ENCODE peak calls at places on chromosomes 3 and 15, in eight cellular contexts. M, Q, I, O, Y, E, H and K are unnamed samples. For H3K4me1 and H3K27me3, the result is how much of the 10 kb centered on the place peaks cover.

GRCh38 chr3:31533169-31533870 is 595 bp downstream of the STT3B start:
- DNase-seq in M (peak), Q (peak), I (peak), O (peak), Y (peak), E (no peak), H (no peak), K (no peak)

GRCh38 chr3:100882571-100882981 is 110.6 kb downstream of the ABI3BP start:
- DNase-seq in M (no peak), Q (no peak), I (no peak), O (no peak), Y (peak), E (no peak), H (no peak), K (no peak)

GRCh38 chr15:90351479-90352108 is 490 bp upstream of the ZNF774 start:
- DNase-seq in M (no peak), Q (no peak), I (no peak), O (no peak), Y (peak), E (no peak), H (no peak), K (no peak)

GRCh38 chr3:124261301-124261700 is 269.4 kb upstream of the ROPN1 start:
- DNase-seq in M (no peak), Q (no peak), I (no peak), O (no peak), Y (no peak), E (no peak), H (no peak), K (no peak)

GRCh38 chr15:52247032-52247431 is 48.6 kb downstream of the MYO5C start:
- DNase-seq in M (peak), Q (no peak), I (no peak), O (no peak), Y (no peak), E (no peak), H (no peak), K (no peak)

GRCh38 chr3:190384241-190384863 is 3.6 kb upstream of the CLDN16 start:
- DNase-seq in M (peak), Q (peak), I (no peak), O (peak), Y (peak), E (peak), H (peak), K (no peak)

GRCh38 chr15:40458495-40459371 is 12.1 kb upstream of the CHST14 start:
- DNase-seq in M (no peak), Q (no peak), I (no peak), O (no peak), Y (no peak), E (no peak), H (no peak), K (no peak)

GRCh38 chr3:150372320-150373118 is 35.6 kb upstream of the TSC22D2 start:
- DNase-seq in M (no peak), Q (no peak), I (no peak), O (no peak), Y (no peak), E (no peak), H (no peak), K (no peak)

GRCh38 chr15:47987908-47988532 is 132.8 kb upstream of the SLC24A5 start:
- DNase-seq in M (no peak), Q (no peak), I (no peak), O (no peak), Y (peak), E (peak), H (peak), K (no peak)

GRCh38 chr15:29110176-29110575 is 159.4 kb downstream of the NSMCE3 start:
- DNase-seq in M (no peak), Q (no peak), I (no peak), O (no peak), Y (no peak), E (no peak), H (no peak), K (no peak)

GRCh38 chr3:129120254-129121004 is 1.2 kb downstream of the RAB43 start:
- DNase-seq in M (peak), Q (peak), I (peak), O (peak), Y (peak), E (peak), H (peak), K (peak)

GRCh38 chr15:73809728-73810501 is 56.8 kb upstream of the INSYN1 start:
- DNase-seq in M (no peak), Q (no peak), I (no peak), O (no peak), Y (no peak), E (no peak), H (no peak), K (no peak)

GRCh38 chr15:34754674-34755418 is at the start of gene GJD2:
- DNase-seq in M (no peak), Q (no peak), I (no peak), O (no peak), Y (peak), E (no peak), H (no peak), K (no peak)

GRCh38 chr3:141302364-141303141 is 65.8 kb upstream of the ZBTB38 start:
- DNase-seq in M (no peak), Q (no peak), I (no peak), O (no peak), Y (no peak), E (no peak), H (no peak), K (no peak)

GRCh38 chr3:27500051-27500450 is 15.9 kb upstream of the SLC4A7 start:
- DNase-seq in M (no peak), Q (no peak), I (no peak), O (no peak), Y (no peak), E (no peak), H (no peak), K (no peak)

GRCh38 chr3:181919375-181919774 is 207.7 kb downstream of the SOX2 start:
- DNase-seq in M (no peak), Q (no peak), I (no peak), O (no peak), Y (no peak), E (no peak), H (no peak), K (no peak)

GRCh38 chr3:41418961-41419691 is 219.8 kb downstream of the CTNNB1 start:
- DNase-seq in M (no peak), Q (no peak), I (no peak), O (no peak), Y (peak), E (peak), H (no peak), K (no peak)

GRCh38 chr3:141456328-141456689 is 30.5 kb upstream of the RASA2 start:
- DNase-seq in M (no peak), Q (no peak), I (no peak), O (no peak), Y (no peak), E (no peak), H (no peak), K (no peak)

GRCh38 chr3:149572796-149573414 is 84.9 kb downstream of the WWTR1 start:
- DNase-seq in M (no peak), Q (no peak), I (no peak), O (no peak), Y (no peak), E (no peak), H (no peak), K (no peak)

GRCh38 chr3:122469659-122470058 is 45.1 kb downstream of the KPNA1 start:
- DNase-seq in M (no peak), Q (no peak), I (no peak), O (no peak), Y (no peak), E (no peak), H (no peak), K (no peak)

GRCh38 chr3:157131861-157132260 is 28.1 kb downstream of the CCNL1 start:
- DNase-seq in M (no peak), Q (no peak), I (no peak), O (no peak), Y (no peak), E (no peak), H (no peak), K (no peak)

GRCh38 chr3:42020681-42021307 is 58.9 kb upstream of the ULK4 start:
- DNase-seq in M (no peak), Q (no peak), I (no peak), O (no peak), Y (no peak), E (no peak), H (no peak), K (no peak)

GRCh38 chr3:186530415-186530814 is 13.8 kb downstream of the CRYGS start:
- DNase-seq in M (no peak), Q (no peak), I (no peak), O (no peak), Y (no peak), E (no peak), H (no peak), K (no peak)
- H3K4me1 ChIP-seq in M (under half), Q (under half), I (under half), O (under half), Y (under half), E (under half), H (half or more), K (under half)

DNA sequence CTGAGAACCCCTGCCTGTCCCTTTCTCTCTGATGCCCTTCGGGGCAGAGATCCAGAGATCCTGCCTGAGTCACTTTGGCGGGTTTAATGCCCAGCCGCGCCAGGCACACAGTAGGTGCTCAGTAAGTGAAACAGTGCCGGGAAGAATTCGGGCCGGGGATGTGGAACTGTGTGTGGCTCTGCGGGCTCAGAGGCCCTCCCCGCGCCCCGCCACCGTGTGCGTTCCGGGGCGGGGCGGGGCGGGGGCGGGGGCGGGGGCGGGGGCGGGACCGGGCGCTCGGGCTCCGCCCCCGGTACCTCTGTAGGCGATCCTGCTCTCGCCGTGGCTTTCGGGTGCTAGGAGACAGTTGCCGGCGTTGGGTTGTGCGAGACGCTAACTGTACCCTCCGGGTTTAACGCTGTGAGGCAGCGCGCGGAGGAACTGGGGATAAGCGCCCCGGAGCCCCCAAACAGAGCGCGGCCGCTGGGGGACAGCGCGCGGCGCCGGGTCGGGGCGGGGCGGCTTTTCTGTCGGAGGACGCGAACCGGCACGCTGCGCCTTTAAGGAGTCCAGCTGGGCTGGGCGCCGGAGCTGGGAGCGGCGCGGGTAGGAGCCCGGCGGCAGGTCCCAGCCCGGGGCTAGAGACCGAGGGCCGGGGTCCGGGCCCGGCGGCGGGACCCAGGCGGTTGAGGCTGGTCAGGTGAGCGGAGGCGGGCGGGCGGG is at the start of gene ABHD6:
- DNase-seq in M (peak), Q (peak), I (peak), O (peak), Y (peak), E (no peak), H (no peak), K (no peak)
- TF ChIP-seq POLR2AphosphoS5 in M (peak), Q (peak), I (peak), O (peak), Y (peak), E (no peak), H (no peak), K (peak)

GRCh38 chr15:68441045-68441743 is 9.2 kb upstream of the ITGA11 start:
- DNase-seq in M (no peak), Q (no peak), I (no peak), O (no peak), Y (no peak), E (no peak), H (no peak), K (peak)
- H3K27me3 ChIP-seq in M (under half), Q (under half), I (under half), O (under half), Y (under half), E (under half), H (under half), K (under half)

DNA sequence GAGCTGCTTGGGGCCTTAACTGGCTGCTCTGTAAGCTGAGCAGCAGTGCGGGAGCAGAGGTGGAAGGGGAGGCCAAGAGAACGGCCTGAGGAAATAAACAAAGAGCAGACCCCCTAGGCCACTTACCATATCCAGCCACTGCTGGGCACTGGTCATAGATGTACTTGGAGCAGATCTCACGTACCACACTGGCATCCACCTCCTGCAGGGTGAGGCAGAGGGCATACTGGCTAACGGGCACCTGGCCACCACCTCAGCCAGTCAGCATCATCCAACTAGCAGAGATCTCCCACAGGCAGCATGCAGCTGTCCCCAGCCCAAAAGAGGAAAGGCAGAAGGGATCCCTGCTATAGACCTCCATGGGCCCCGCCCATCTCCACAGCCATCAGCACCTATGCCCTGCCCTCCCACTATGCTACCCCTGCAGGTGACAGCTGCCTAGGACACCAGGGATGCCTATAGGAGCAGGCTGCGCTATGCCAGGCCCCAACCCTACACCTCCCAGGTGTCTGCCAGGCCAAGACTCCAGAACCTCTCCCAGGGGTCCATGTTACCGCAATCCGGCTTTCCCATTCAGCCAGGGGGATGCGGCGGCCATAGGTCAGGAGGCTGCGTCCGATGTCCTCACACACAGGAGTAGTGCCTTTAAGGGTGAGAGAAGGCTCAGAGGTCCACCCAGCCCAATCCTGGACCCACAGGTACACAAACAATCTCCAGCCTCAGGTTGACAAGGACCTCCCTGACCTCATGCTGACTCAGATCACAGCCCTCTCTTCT is 4.6 kb upstream of the COL7A1 start:
- DNase-seq in M (no peak), Q (no peak), I (no peak), O (no peak), Y (no peak), E (no peak), H (no peak), K (no peak)
- H3K4me1 ChIP-seq in M (under half), Q (under half), I (under half), O (under half), Y (under half), E (under half), H (under half), K (half or more)

DNA sequence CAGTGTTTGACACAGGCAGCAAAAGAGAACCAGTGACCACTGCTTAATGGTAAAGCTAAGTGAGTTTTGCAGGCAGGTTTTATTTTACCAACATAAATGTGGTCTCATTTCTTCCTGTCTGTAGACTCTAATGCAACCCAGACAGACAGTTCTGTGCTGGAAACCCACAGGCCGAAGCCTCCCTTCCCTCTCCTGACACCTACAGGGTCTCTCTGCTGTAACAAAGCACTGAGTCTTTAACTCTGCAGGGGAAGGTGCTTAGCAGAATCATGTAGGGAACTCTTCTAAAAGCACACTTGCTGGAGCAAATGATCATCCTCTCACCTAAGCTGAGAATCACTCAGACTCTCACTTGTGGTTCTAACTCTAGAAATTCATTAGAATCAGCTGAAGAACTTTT is 200.3 kb downstream of the KBTBD8 start:
- DNase-seq in M (no peak), Q (no peak), I (no peak), O (no peak), Y (peak), E (no peak), H (no peak), K (no peak)
- TF ChIP-seq POLR2AphosphoS5 in M (no peak), Q (no peak), I (no peak), O (no peak), Y (no peak), E (no peak), H (no peak), K (no peak)

GRCh38 chr3:193132923-193133463 is 108.0 kb upstream of the PLAAT1 start:
- DNase-seq in M (no peak), Q (no peak), I (no peak), O (no peak), Y (no peak), E (no peak), H (no peak), K (no peak)

GRCh38 chr3:193124861-193125260 is 116.2 kb upstream of the PLAAT1 start:
- DNase-seq in M (no peak), Q (no peak), I (no peak), O (no peak), Y (no peak), E (no peak), H (no peak), K (no peak)

GRCh38 chr3:193130576-193130975 is 110.4 kb upstream of the PLAAT1 start:
- DNase-seq in M (no peak), Q (no peak), I (no peak), O (no peak), Y (no peak), E (no peak), H (no peak), K (no peak)

GRCh38 chr3:193132247-193132646 is 108.8 kb upstream of the PLAAT1 start:
- DNase-seq in M (no peak), Q (no peak), I (no peak), O (no peak), Y (no peak), E (no peak), H (no peak), K (no peak)

GRCh38 chr3:193129607-193130006 is 111.4 kb upstream of the PLAAT1 start:
- DNase-seq in M (no peak), Q (no peak), I (no peak), O (no peak), Y (peak), E (no peak), H (no peak), K (no peak)
- H3K27me3 ChIP-seq in M (under half), Q (under half), I (under half), O (under half), Y (under half), E (under half), H (under half), K (under half)

DNA sequence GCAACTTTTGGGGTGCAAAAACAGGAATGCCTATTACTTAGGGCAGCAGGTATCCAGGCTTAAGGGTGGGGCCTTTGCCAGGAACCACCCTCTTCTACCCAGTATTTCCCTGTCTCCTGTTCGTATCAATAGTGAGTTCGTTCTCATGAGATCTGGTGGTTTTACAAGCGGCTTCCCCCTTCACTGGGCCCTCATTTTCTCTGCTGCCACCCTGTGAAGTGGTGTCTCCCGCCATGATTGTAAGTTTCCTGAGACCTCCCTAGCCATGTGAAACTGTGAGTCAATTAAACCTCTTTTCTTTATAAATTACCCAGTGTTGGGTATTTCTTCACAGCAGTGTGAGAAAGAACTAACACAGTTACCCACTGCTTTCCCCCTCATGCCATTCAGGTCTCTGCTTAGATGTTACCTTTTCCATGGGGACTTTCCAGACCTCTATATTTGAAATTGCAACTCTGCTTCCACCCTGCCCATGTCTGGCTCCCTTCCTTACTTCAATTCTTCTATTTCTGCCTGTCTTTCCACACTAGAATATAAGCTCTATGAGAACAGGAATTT is 23.9 kb upstream of the TRA2B start:
- DNase-seq in M (no peak), Q (no peak), I (no peak), O (no peak), Y (no peak), E (no peak), H (no peak), K (no peak)
- H3K4me1 ChIP-seq in M (under half), Q (under half), I (under half), O (under half), Y (under half), E (under half), H (under half), K (under half)